ENCODE peak calls at places on chromosomes 12 and 14, in ten cellular contexts. L is astrocyte; I is A549; H is aorta; G is naive thymus-derived CD4-positive, alpha-beta T cell; V is cardiac muscle cell; A is pancreas; X is small intestine; T is body of pancreas; N is esophagus squamous epithelium. P is an unnamed sample. For H3K4me1, the result is how much of the 10 kb centered on the place peaks cover.

GRCh38 chr14:33259764-33260163 is 321.1 kb downstream of the NPAS3 start:
- DNase-seq in L (no peak), I (no peak), H (no peak), G (no peak), V (no peak), A (no peak), X (no peak), T (no peak), N (no peak), P (no peak)

GRCh38 chr14:37622231-37622923 is 26.9 kb downstream of the TTC6 start:
- DNase-seq in L (peak), I (no peak), H (no peak), G (no peak), V (peak), A (peak), X (no peak), T (no peak), N (no peak), P (peak)

GRCh38 chr14:33035795-33036194 is 97.1 kb downstream of the NPAS3 start:
- DNase-seq in L (no peak), I (no peak), H (no peak), G (no peak), V (no peak), A (no peak), X (no peak), T (no peak), N (no peak), P (no peak)

GRCh38 chr12:3998968-3999792 is 126.0 kb upstream of the PARP11 start:
- DNase-seq in L (no peak), I (no peak), H (no peak), G (peak), V (no peak), A (no peak), X (peak), T (peak), N (no peak), P (no peak)

GRCh38 chr14:92832137-92832700 is 38.1 kb downstream of the GOLGA5 start:
- DNase-seq in L (no peak), I (no peak), H (no peak), G (no peak), V (no peak), A (no peak), X (no peak), T (no peak), N (no peak), P (no peak)

GRCh38 chr12:109760031-109760929 is 46.7 kb downstream of the FAM222A start:
- DNase-seq in L (no peak), I (no peak), H (peak), G (no peak), V (no peak), A (peak), X (peak), T (peak), N (no peak), P (peak)

GRCh38 chr12:70365648-70366518 is at the start of gene KCNMB4:
- DNase-seq in L (peak), I (peak), H (peak), G (peak), V (peak), A (peak), X (peak), T (peak), N (peak), P (peak)

GRCh38 chr12:27013606-27014084 is 539 bp downstream of the TM7SF3 start:
- DNase-seq in L (peak), I (peak), H (no peak), G (no peak), V (peak), A (no peak), X (peak), T (peak), N (no peak), P (peak)

GRCh38 chr12:100267603-100268281 is 765 bp downstream of the SCYL2 start:
- DNase-seq in L (peak), I (no peak), H (no peak), G (peak), V (peak), A (no peak), X (peak), T (no peak), N (no peak), P (no peak)

GRCh38 chr12:6444031-6444430 is 724 bp upstream of the CD27 start:
- DNase-seq in L (no peak), I (no peak), H (peak), G (no peak), V (no peak), A (no peak), X (no peak), T (no peak), N (no peak), P (no peak)

GRCh38 chr14:29894030-29894429 is 33.6 kb downstream of the PRKD1 start:
- DNase-seq in L (no peak), I (no peak), H (no peak), G (no peak), V (no peak), A (no peak), X (no peak), T (no peak), N (no peak), P (no peak)

GRCh38 chr14:22623047-22623446 is 21.1 kb downstream of the OR6J1 start:
- DNase-seq in L (no peak), I (no peak), H (no peak), G (no peak), V (no peak), A (no peak), X (no peak), T (no peak), N (no peak), P (no peak)

GRCh38 chr12:55996201-55996714 is 818 bp upstream of the SUOX start:
- DNase-seq in L (peak), I (peak), H (no peak), G (peak), V (peak), A (no peak), X (peak), T (peak), N (no peak), P (peak)

GRCh38 chr12:108788076-108788782 is 56.9 kb upstream of the CORO1C start:
- DNase-seq in L (no peak), I (no peak), H (peak), G (no peak), V (no peak), A (peak), X (no peak), T (no peak), N (no peak), P (no peak)

GRCh38 chr12:23887055-23887835 is 62.2 kb downstream of the SOX5 start:
- DNase-seq in L (peak), I (no peak), H (no peak), G (no peak), V (peak), A (no peak), X (no peak), T (no peak), N (no peak), P (no peak)

GRCh38 chr14:68397371-68397779 is 395.5 kb downstream of the ZFP36L1 start:
- DNase-seq in L (no peak), I (no peak), H (no peak), G (no peak), V (no peak), A (no peak), X (peak), T (no peak), N (peak), P (no peak)

GRCh38 chr14:77547512-77547911 is 48.9 kb upstream of the ISM2 start:
- DNase-seq in L (no peak), I (no peak), H (no peak), G (no peak), V (no peak), A (no peak), X (no peak), T (no peak), N (no peak), P (no peak)

GRCh38 chr12:96907681-96908163 is 665 bp downstream of the NEDD1 start:
- DNase-seq in L (peak), I (peak), H (no peak), G (peak), V (peak), A (no peak), X (peak), T (peak), N (no peak), P (peak)

GRCh38 chr12:75239987-75240386 is 30.3 kb upstream of the KCNC2 start:
- DNase-seq in L (no peak), I (no peak), H (no peak), G (no peak), V (no peak), A (no peak), X (no peak), T (no peak), N (no peak), P (no peak)

GRCh38 chr12:84995646-84996045 is 40.4 kb downstream of the TSPAN19 start:
- DNase-seq in L (no peak), I (no peak), H (no peak), G (no peak), V (no peak), A (no peak), X (no peak), T (no peak), N (no peak), P (no peak)

GRCh38 chr12:75877588-75878381 is 153.8 kb downstream of the PHLDA1 start:
- DNase-seq in L (no peak), I (no peak), H (no peak), G (no peak), V (peak), A (no peak), X (peak), T (no peak), N (no peak), P (peak)

GRCh38 chr14:87046960-87047359 is 946.0 kb downstream of the GALC start:
- DNase-seq in L (no peak), I (no peak), H (no peak), G (no peak), V (no peak), A (no peak), X (no peak), T (no peak), N (no peak), P (no peak)
- H3K4me1 ChIP-seq in L (under half), I (under half), H (under half), G (under half), V (under half), A (under half), X (under half), T (under half), N (under half), P (under half)

GRCh38 chr12:124392991-124393790 is 98.3 kb downstream of the RFLNA start:
- DNase-seq in L (peak), I (no peak), H (peak), G (no peak), V (peak), A (peak), X (peak), T (peak), N (no peak), P (peak)
- H3K4me1 ChIP-seq in L (half or more), I (half or more), H (under half), G (under half), V (under half), A (under half), X (under half), T (half or more), N (half or more), P (under half)

GRCh38 chr12:10720974-10721565 is 2.1 kb downstream of the YBX3 start:
- DNase-seq in L (no peak), I (no peak), H (no peak), G (no peak), V (peak), A (no peak), X (no peak), T (no peak), N (no peak), P (peak)
- H3K4me1 ChIP-seq in L (under half), I (half or more), H (under half), G (under half), V (under half), A (under half), X (under half), T (half or more), N (under half), P (half or more)

GRCh38 chr12:122837306-122838265 is 2.3 kb downstream of the HIP1R start:
- DNase-seq in L (no peak), I (no peak), H (peak), G (no peak), V (no peak), A (no peak), X (peak), T (peak), N (no peak), P (peak)
- H3K4me1 ChIP-seq in L (under half), I (under half), H (under half), G (under half), V (under half), A (half or more), X (under half), T (half or more), N (under half), P (under half)

GRCh38 chr14:59356298-59356697 is 108.9 kb downstream of the GPR135 start:
- DNase-seq in L (no peak), I (no peak), H (no peak), G (no peak), V (no peak), A (no peak), X (no peak), T (no peak), N (no peak), P (no peak)

GRCh38 chr14:59356783-59357182 is 108.4 kb downstream of the GPR135 start:
- DNase-seq in L (no peak), I (no peak), H (no peak), G (no peak), V (no peak), A (no peak), X (no peak), T (no peak), N (no peak), P (no peak)

GRCh38 chr14:59352951-59353350 is 112.2 kb downstream of the GPR135 start:
- DNase-seq in L (no peak), I (no peak), H (no peak), G (no peak), V (no peak), A (no peak), X (no peak), T (no peak), N (no peak), P (peak)

GRCh38 chr14:59355101-59355500 is 110.1 kb downstream of the GPR135 start:
- DNase-seq in L (no peak), I (no peak), H (no peak), G (no peak), V (no peak), A (no peak), X (no peak), T (no peak), N (no peak), P (no peak)

DNA sequence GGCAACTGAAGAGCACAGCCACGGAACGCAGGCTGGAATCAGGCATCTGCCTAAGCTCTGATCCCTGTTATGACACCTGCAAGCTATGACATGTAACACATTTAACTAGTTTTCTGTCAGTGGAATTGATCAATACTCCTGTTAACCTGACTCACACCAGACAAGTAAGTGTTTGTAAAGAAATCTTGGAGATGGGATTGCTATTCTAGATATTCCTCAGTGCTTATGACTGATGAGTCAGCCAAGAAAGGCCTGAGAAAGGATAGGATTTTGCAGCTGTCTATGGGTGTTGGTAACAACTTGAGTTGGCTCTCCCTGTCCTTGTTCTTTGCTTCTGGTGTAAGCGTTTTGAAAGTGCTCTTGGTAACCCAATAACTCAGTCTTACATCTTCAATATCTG is 110.5 kb downstream of the GPR135 start:
- DNase-seq in L (peak), I (no peak), H (no peak), G (no peak), V (peak), A (no peak), X (no peak), T (no peak), N (no peak), P (no peak)
- H3K4me1 ChIP-seq in L (under half), I (under half), H (under half), G (under half), V (under half), A (under half), X (under half), T (under half), N (under half), P (under half)

GRCh38 chr12:124506832-124507153 is 60.6 kb downstream of the NCOR2 start:
- DNase-seq in L (no peak), I (no peak), H (no peak), G (no peak), V (no peak), A (no peak), X (no peak), T (no peak), N (no peak), P (no peak)

GRCh38 chr12:124509676-124510300 is 57.6 kb downstream of the NCOR2 start:
- DNase-seq in L (peak), I (no peak), H (peak), G (no peak), V (peak), A (peak), X (no peak), T (peak), N (no peak), P (peak)

GRCh38 chr12:124509300-124509675 is 58.1 kb downstream of the NCOR2 start:
- DNase-seq in L (no peak), I (no peak), H (no peak), G (no peak), V (peak), A (no peak), X (no peak), T (no peak), N (no peak), P (no peak)

GRCh38 chr12:124507188-124508109 is 60.0 kb downstream of the NCOR2 start:
- DNase-seq in L (peak), I (no peak), H (no peak), G (no peak), V (peak), A (peak), X (no peak), T (no peak), N (no peak), P (no peak)

GRCh38 chr12:124508323-124509096 is 58.9 kb downstream of the NCOR2 start:
- DNase-seq in L (peak), I (no peak), H (no peak), G (no peak), V (no peak), A (no peak), X (no peak), T (no peak), N (no peak), P (no peak)
- H3K4me1 ChIP-seq in L (half or more), I (under half), H (under half), G (under half), V (half or more), A (under half), X (under half), T (half or more), N (half or more), P (under half)

GRCh38 chr14:59360923-59361794 is 104.0 kb downstream of the GPR135 start:
- DNase-seq in L (peak), I (peak), H (peak), G (no peak), V (peak), A (peak), X (peak), T (peak), N (no peak), P (no peak)
- H3K4me1 ChIP-seq in L (under half), I (half or more), H (under half), G (under half), V (half or more), A (under half), X (under half), T (under half), N (under half), P (under half)

DNA sequence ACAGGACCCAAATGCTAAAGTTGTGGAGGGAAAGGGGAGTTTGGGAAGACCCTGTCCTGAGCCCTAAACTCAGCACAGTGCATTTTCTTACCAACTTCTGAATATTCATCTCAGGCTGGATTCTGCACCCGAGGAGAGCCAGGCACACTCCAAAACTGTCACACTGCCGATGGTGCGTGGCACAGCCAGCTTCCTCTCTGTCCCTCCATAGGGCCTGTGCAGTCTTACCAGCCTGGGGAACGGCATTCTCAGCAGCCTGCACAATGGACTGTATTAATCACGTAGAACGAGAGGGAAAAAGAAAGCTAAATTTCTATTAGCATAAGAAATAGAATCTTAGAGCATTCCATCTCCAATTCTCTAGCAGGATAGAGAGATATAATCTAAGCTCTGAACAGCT is 71.3 kb upstream of the GPATCH2L start:
- DNase-seq in L (no peak), I (no peak), H (no peak), G (no peak), V (no peak), A (no peak), X (no peak), T (no peak), N (no peak), P (no peak)
- H3K4me1 ChIP-seq in L (under half), I (under half), H (under half), G (under half), V (under half), A (under half), X (under half), T (under half), N (under half), P (under half)

GRCh38 chr12:13100610-13100881 is 2.9 kb downstream of the GSG1 start:
- DNase-seq in L (no peak), I (no peak), H (no peak), G (no peak), V (no peak), A (no peak), X (no peak), T (no peak), N (no peak), P (no peak)

GRCh38 chr12:13101854-13102375 is 1.6 kb downstream of the GSG1 start:
- DNase-seq in L (no peak), I (peak), H (no peak), G (peak), V (peak), A (no peak), X (peak), T (no peak), N (no peak), P (peak)

GRCh38 chr12:13100882-13101769 is 2.3 kb downstream of the GSG1 start:
- DNase-seq in L (peak), I (peak), H (peak), G (peak), V (peak), A (peak), X (peak), T (peak), N (peak), P (peak)

GRCh38 chr12:13099066-13099909 is 4.2 kb downstream of the GSG1 start:
- DNase-seq in L (peak), I (no peak), H (no peak), G (no peak), V (peak), A (no peak), X (no peak), T (no peak), N (no peak), P (peak)

DNA sequence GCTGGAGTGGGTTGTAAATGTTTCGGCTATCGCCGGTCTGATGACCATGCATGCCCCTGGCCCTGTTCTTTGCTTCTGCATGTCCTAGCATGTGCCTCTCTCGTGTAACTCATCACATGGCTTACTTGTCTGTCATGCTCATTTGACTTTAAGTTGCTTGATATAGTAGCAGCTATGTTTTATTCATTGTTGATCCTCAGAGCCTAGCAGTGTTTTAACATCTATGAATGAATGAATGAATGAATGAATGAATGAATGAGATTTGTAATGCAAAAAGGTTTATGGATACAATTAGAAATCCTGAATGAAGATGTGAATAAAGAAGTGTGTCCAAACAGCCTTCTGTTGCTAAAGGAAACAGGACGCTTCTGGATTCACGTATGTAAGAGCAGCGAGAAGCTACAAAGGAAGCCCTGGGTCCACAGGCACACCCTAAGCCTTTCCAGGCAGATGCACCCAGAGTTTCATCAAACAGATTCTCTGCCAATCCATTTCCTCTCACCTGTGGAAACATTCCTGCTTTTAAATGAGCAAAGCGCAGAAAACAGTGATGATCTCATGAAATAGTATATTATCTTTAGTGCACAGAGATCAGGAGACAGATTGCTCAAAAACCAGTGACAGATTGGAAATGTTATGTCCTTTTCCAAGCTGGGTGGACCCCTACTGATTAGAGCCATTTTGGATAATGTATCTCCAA is 3.4 kb downstream of the GSG1 start:
- DNase-seq in L (no peak), I (no peak), H (no peak), G (no peak), V (no peak), A (no peak), X (no peak), T (no peak), N (no peak), P (no peak)
- H3K4me1 ChIP-seq in L (under half), I (half or more), H (under half), G (under half), V (under half), A (under half), X (under half), T (under half), N (under half), P (half or more)

GRCh38 chr12:47752552-47752951 is 6.1 kb downstream of the RAPGEF3 start:
- DNase-seq in L (peak), I (no peak), H (no peak), G (no peak), V (no peak), A (no peak), X (no peak), T (no peak), N (no peak), P (peak)
- H3K4me1 ChIP-seq in L (under half), I (under half), H (under half), G (under half), V (under half), A (under half), X (under half), T (under half), N (half or more), P (under half)

P was measured in osteoblast.